ENCODE peak calls at places on chromosomes 13 and 19, in five cellular contexts. D is GM12891, F is IMR-90, Y is HepG2, Z is transverse colon. T is an unnamed sample.

GRCh38 chr13:33260168-33261098 is 25.1 kb downstream of the STARD13 start:
- DNase-seq in D (no peak), F (peak), Y (peak), Z (no peak), T (no peak)

GRCh38 chr13:41008349-41008980 is 10.7 kb downstream of the ELF1 start:
- DNase-seq in D (no peak), F (peak), Y (peak), Z (no peak), T (peak)

GRCh38 chr13:49746111-49746510 is 46.4 kb downstream of the KPNA3 start:
- DNase-seq in D (no peak), F (no peak), Y (peak), Z (peak), T (no peak)

GRCh38 chr19:39405930-39406655 is 554 bp upstream of the ZFP36 start:
- DNase-seq in D (no peak), F (no peak), Y (no peak), Z (peak), T (peak)

GRCh38 chr19:16258440-16258903 is 60.8 kb downstream of the AP1M1 start:
- DNase-seq in D (no peak), F (no peak), Y (no peak), Z (peak), T (peak)

GRCh38 chr19:51372649-51373504 is at the start of gene NKG7:
- DNase-seq in D (no peak), F (no peak), Y (no peak), Z (no peak), T (no peak)

GRCh38 chr19:11505504-11506100 is at the start of gene ZNF653:
- DNase-seq in D (peak), F (peak), Y (peak), Z (peak), T (peak)

GRCh38 chr19:4456843-4457653 is 546 bp downstream of the UBXN6 start:
- DNase-seq in D (peak), F (peak), Y (no peak), Z (peak), T (peak)

GRCh38 chr19:5122671-5123409 is 153.9 kb downstream of the KDM4B start:
- DNase-seq in D (no peak), F (no peak), Y (no peak), Z (no peak), T (no peak)

GRCh38 chr19:10404888-10405808 is 1.8 kb upstream of the CDC37 start:
- DNase-seq in D (no peak), F (no peak), Y (no peak), Z (no peak), T (no peak)

GRCh38 chr19:2312819-2313501 is 5.0 kb upstream of the LINGO3 start:
- DNase-seq in D (no peak), F (no peak), Y (no peak), Z (no peak), T (no peak)
- TF ChIP-seq POLR2A in D (no peak), F (no peak), Y (no peak), Z (no peak), T (no peak)

GRCh38 chr19:44051654-44052402 is at the start of gene ZNF223:
- DNase-seq in D (peak), F (peak), Y (peak), Z (peak), T (peak)

GRCh38 chr19:44055870-44056269 is 4.0 kb downstream of the ZNF223 start:
- DNase-seq in D (no peak), F (no peak), Y (no peak), Z (no peak), T (no peak)

GRCh38 chr19:44050740-44051653 is 839 bp upstream of the ZNF223 start:
- DNase-seq in D (no peak), F (no peak), Y (no peak), Z (peak), T (peak)
- TF ChIP-seq POLR2A in D (peak), F (no peak), Y (no peak), Z (peak), T (peak)

DNA sequence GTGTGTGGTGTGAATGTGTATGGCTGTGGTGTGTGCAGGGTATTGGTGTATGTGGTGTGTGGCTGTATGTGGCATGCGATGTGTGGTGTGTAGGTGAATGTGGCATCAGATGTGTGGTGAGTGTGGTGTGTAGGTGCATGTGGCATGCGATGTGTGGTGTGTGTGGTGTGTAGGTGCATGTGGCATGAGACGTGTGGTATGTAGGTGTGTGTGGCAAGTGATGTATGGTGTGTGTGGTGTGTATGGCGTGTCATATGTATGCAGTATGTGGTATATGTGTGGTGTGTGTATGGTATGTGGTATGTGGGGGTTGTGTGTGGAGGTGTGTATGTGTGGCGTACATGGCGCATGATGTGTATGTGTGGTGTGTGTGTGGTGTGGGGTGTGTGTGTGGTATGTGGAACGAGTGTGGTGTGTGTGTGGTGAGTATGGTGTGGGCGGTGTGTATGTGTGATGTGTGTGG is 63.4 kb downstream of the PEPD start:
- DNase-seq in D (no peak), F (no peak), Y (no peak), Z (no peak), T (no peak)
- TF ChIP-seq POLR2A in D (no peak), F (no peak), Y (no peak), Z (no peak), T (no peak)

DNA sequence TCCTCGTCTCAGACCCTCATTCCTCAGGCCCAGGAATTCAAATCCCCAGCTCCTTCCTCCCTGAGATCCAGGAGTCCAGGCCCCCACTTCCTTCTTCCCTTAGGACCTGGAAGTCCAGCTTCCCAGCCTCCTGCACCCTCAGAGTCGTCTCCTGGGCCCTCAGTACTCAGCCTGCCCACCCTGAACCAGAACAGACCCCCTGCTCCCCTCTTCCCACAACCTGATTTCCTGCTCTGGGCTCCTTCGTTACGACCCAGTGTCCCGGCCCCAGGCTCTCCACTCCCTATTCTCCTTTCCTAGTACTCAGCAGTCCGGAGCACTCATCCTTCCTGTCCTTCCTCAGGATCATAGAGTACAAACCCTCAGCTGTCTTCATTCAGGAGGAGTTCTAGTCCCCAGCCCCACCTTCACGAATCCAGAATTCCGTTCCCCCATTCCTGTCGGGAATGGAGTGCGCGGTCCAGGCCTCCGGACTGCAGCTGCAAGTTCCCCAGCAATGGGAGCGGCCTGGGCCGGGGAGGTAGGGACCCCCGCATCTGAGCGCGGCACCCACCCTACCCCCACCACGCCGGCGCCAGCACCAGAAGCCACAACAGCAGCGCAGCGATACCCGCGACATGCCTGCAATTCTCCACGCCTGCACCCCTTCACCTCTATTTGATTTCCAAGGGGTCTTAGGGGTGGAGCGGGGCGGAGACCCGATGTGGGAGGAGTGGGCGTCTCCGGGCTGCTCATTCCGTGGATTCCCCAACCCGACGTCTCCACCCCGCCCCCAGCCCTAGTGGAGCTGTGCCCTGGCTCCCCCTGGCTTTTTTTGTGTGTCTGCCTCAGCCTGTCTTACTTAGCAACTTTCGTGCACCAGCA is 12.7 kb downstream of the EGLN2 start:
- DNase-seq in D (no peak), F (no peak), Y (no peak), Z (no peak), T (peak)
- TF ChIP-seq POLR2A in D (no peak), F (no peak), Y (no peak), Z (no peak), T (no peak)

GRCh38 chr13:112901951-112902651 is 66.9 kb upstream of the MCF2L start:
- DNase-seq in D (no peak), F (no peak), Y (no peak), Z (no peak), T (no peak)
- TF ChIP-seq POLR2A in D (no peak), F (no peak), Y (no peak), Z (no peak), T (no peak)

DNA sequence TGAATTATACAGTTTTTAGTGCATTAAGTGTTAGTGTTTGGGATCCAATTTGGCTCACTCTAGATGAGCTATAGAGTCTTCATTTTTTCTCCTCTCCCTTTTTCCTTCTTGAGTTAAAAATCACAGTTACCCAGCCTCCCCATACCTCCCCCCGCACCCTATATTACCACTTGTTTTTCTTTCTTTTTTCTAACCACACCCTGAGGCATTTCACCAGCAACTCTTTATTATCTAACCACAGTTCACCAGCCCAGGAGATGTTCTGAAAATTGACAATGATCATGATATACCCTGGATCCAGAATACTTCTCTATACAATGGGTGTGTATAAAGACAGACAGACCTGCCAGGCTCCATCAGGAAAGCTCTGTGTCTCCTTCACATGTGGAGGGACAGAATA is 86.5 kb upstream of the UBL3 start:
- DNase-seq in D (no peak), F (no peak), Y (no peak), Z (no peak), T (no peak)
- TF ChIP-seq POLR2A in D (no peak), F (no peak), Y (no peak), Z (no peak), T (no peak)

T was measured in erythroblast.